ENCODE peak calls at places on chromosomes 4 and X, in four cellular contexts. One of them, this sample, is unnamed.

GRCh38 chrX:1425381-1425780 is 27.3 kb downstream of the ASMTL start:
- DNase-seq in stomach: no peak
- DNase-seq in uterus: no peak
- DNase-seq in lower leg skin: no peak
- DNase-seq in this sample: no peak

GRCh38 chr4:9924750-9925149 is 96.5 kb downstream of the SLC2A9 start:
- DNase-seq in stomach: no peak
- DNase-seq in uterus: no peak
- DNase-seq in lower leg skin: no peak
- DNase-seq in this sample: no peak

GRCh38 chrX:72421797-72422196 is 116.1 kb upstream of the CITED1 start:
- DNase-seq in stomach: no peak
- DNase-seq in uterus: no peak
- DNase-seq in lower leg skin: no peak
- DNase-seq in this sample: no peak

GRCh38 chr4:8192748-8193738 is 6.0 kb upstream of the SH3TC1 start:
- DNase-seq in lower leg skin: no peak
- DNase-seq in uterus: no peak
- DNase-seq in stomach: peak; percentile 82
- DNase-seq in this sample: peak; percentile 51

GRCh38 chr4:106690487-106690886 is 321.9 kb upstream of the GIMD1 start:
- DNase-seq in uterus: no peak
- DNase-seq in stomach: no peak
- DNase-seq in lower leg skin: no peak
- DNase-seq in this sample: no peak

GRCh38 chr4:181143241-181143854 is 1099.9 kb upstream of the TENM3 start:
- DNase-seq in uterus: peak; percentile 56
- DNase-seq in stomach: peak; percentile 85
- DNase-seq in lower leg skin: peak; percentile 95
- DNase-seq in this sample: peak; percentile 91

GRCh38 chrX:129908636-129909035 is 2.7 kb downstream of the UTP14A start:
- DNase-seq in stomach: no peak
- DNase-seq in uterus: no peak
- DNase-seq in lower leg skin: no peak
- DNase-seq in this sample: no peak

GRCh38 chrX:117628381-117628780 is 488.2 kb downstream of the KLHL13 start:
- DNase-seq in stomach: no peak
- DNase-seq in lower leg skin: no peak
- DNase-seq in uterus: no peak
- DNase-seq in this sample: no peak

GRCh38 chr4:169150806-169151205 is 120.0 kb downstream of the SH3RF1 start:
- DNase-seq in lower leg skin: no peak
- DNase-seq in uterus: no peak
- DNase-seq in stomach: no peak
- DNase-seq in this sample: no peak

GRCh38 chr4:151324449-151325319 is 721 bp downstream of the SH3D19 start:
- DNase-seq in uterus: peak; percentile 41
- DNase-seq in lower leg skin: no peak
- DNase-seq in stomach: peak; percentile 48
- DNase-seq in this sample: peak; percentile 17

GRCh38 chrX:108348525-108348924 is 89.7 kb downstream of the COL4A6 start:
- DNase-seq in stomach: no peak
- DNase-seq in lower leg skin: no peak
- DNase-seq in uterus: no peak
- DNase-seq in this sample: no peak

GRCh38 chrX:128458888-128459287 is 406.7 kb upstream of the ACTRT1 start:
- DNase-seq in lower leg skin: no peak
- DNase-seq in uterus: no peak
- DNase-seq in stomach: no peak
- DNase-seq in this sample: no peak

GRCh38 chrX:13876652-13877051 is 59.8 kb upstream of the GPM6B start:
- DNase-seq in lower leg skin: no peak
- DNase-seq in uterus: no peak
- DNase-seq in stomach: no peak
- DNase-seq in this sample: no peak

GRCh38 chr4:7151668-7152227 is 40.6 kb upstream of the SORCS2 start:
- DNase-seq in uterus: no peak
- DNase-seq in stomach: no peak
- DNase-seq in lower leg skin: no peak
- DNase-seq in this sample: no peak

GRCh38 chr4:56701644-56702043 is 20.5 kb upstream of the HOPX start:
- DNase-seq in lower leg skin: no peak
- DNase-seq in stomach: no peak
- DNase-seq in uterus: no peak
- DNase-seq in this sample: no peak

GRCh38 chr4:978957-979701 is 5.8 kb upstream of the DGKQ start:
- DNase-seq in lower leg skin: no peak
- DNase-seq in uterus: no peak
- DNase-seq in stomach: no peak
- DNase-seq in this sample: no peak

GRCh38 chr4:140071806-140072205 is 82.2 kb downstream of the MAML3 start:
- DNase-seq in lower leg skin: no peak
- DNase-seq in uterus: no peak
- DNase-seq in stomach: no peak
- DNase-seq in this sample: peak; percentile 42

GRCh38 chr4:48578132-48578964 is 88.3 kb downstream of the ZAR1 start:
- DNase-seq in lower leg skin: peak; percentile 82
- DNase-seq in stomach: peak; percentile 60
- DNase-seq in uterus: peak; percentile 22
- DNase-seq in this sample: peak; percentile 34

GRCh38 chr4:152374606-152375285 is 161.1 kb downstream of the FBXW7 start:
- DNase-seq in lower leg skin: no peak
- DNase-seq in stomach: no peak
- DNase-seq in uterus: no peak
- DNase-seq in this sample: no peak

GRCh38 chr4:16516796-16517413 is 290.6 kb upstream of the TAPT1 start:
- DNase-seq in uterus: peak; percentile 52
- DNase-seq in lower leg skin: no peak
- DNase-seq in stomach: peak; percentile 36
- DNase-seq in this sample: peak; percentile 75

GRCh38 chrX:1518512-1518911 is 18.5 kb downstream of the P2RY8 start:
- DNase-seq in uterus: no peak
- DNase-seq in lower leg skin: peak; percentile 0
- DNase-seq in stomach: no peak
- DNase-seq in this sample: no peak

GRCh38 chr4:168440442-168441264 is 39.6 kb downstream of the DDX60L start:
- DNase-seq in stomach: no peak
- DNase-seq in lower leg skin: no peak
- DNase-seq in uterus: no peak
- DNase-seq in this sample: no peak

GRCh38 chrX:38515291-38515690 is 46.1 kb upstream of the TSPAN7 start:
- DNase-seq in uterus: no peak
- DNase-seq in stomach: no peak
- DNase-seq in lower leg skin: no peak
- DNase-seq in this sample: no peak

GRCh38 chrX:131704136-131704695 is 160.3 kb downstream of the OR13H1 start:
- DNase-seq in lower leg skin: peak; percentile 97
- DNase-seq in stomach: peak; percentile 91
- DNase-seq in uterus: peak; percentile 91
- DNase-seq in this sample: no peak
- TF ChIP-seq CTCF in lower leg skin: no peak
- TF ChIP-seq CTCF in stomach: peak; percentile 29
- TF ChIP-seq CTCF in uterus: peak; percentile 74
- TF ChIP-seq CTCF in this sample: peak; percentile 80

DNA sequence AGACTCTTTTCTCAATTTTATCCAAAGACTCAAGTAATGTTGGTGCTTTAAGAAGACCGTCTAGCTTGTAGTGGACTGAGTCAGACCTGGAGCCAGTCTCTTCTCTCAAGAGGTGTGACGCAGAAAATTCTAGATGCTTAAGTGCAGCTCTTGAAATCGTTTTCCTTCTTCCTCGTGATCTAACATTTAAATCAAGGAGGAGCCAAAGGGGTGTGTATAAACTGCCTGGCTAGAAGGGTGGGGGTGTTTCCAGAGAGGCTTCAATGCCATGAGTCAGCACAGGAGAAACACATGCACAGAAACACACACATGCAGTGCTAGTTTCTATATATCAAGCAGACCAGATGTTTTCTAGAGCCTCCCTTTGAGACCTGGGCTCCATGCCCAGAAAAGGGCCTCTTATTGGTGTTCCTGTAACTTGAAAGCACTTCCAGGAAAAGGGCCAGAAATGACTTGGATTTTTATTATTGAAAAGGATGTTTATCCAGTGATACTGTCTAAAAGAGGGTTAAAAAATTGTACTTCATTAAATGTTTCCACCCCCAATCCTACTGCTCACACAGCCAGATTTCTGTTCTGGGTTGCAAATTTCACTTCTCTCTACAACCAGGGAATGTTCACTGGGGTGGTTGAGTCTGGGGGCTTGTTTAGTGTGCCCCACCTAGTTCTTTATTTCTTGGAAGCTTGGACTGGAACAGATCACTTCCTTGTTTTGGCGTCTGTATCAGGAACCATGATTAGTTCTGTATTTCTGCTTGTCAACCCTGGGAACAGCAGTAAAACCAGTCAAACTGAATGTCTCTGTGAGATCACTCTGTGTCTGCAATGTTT is at the start of gene CLIC2:
- DNase-seq in stomach: peak; percentile 31
- DNase-seq in uterus: peak; percentile 27
- DNase-seq in lower leg skin: peak; percentile 82
- DNase-seq in this sample: peak; percentile 12
- TF ChIP-seq POLR2A in stomach: no peak
- TF ChIP-seq POLR2A in uterus: peak; percentile 43
- TF ChIP-seq POLR2A in lower leg skin: no peak
- TF ChIP-seq POLR2A in this sample: no peak

DNA sequence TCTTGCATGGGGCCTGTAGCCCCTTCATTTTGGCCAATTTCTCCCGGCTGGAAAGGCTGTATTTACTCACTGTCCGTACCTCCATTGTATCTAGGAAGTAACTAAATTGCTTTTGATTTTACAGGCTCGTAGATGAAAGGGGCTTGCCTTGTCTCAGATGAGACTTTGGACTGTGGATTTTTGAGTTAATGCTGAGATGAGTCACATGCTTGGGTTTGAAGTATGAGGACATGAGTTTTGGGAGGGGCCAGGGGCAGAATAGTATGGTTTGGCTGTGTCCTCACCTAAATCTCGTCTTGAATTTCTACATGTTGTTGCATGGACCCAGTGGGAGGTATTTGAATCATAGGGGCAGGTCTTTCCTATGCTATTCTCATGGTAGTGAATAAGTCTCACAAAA is 407.6 kb upstream of the NDST3 start:
- DNase-seq in stomach: no peak
- DNase-seq in lower leg skin: no peak
- DNase-seq in uterus: no peak
- DNase-seq in this sample: no peak
- TF ChIP-seq CTCF in stomach: no peak
- TF ChIP-seq CTCF in lower leg skin: no peak
- TF ChIP-seq CTCF in uterus: no peak
- TF ChIP-seq CTCF in this sample: no peak

DNA sequence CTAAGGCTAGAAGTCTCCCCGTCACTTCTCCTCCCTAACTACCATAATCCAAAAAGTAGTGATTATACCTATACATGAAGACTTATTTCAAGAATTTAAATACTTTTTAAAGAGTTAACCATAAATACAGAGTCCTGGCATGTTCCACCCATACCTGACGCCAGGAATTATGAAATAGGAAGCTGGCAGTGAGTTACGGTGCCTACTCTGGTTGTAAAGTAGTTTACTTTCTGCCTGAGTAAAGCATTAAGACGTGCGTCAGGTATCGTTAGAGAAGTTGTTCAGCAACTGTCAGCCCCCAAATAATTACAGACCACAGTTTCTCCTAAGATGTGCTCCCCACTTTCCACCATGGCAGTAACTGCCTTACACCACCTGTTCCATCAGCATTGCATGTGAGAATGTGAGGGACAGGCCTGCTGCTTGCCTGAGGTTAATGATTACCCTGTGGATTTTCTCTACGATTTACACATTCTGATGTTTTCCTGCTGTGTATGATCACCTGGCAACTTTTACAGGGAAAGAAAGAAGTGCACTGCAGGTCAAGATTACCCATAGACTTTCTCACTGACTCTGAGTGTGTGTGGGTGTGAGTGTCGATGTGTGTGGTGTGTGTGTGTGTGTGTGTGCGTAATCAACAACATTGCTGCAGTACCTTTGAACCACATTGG is 92.3 kb upstream of the SLC7A11 start:
- DNase-seq in uterus: no peak
- DNase-seq in lower leg skin: no peak
- DNase-seq in stomach: peak; percentile 27
- DNase-seq in this sample: no peak
- TF ChIP-seq POLR2A in uterus: no peak
- TF ChIP-seq POLR2A in lower leg skin: no peak
- TF ChIP-seq POLR2A in stomach: no peak
- TF ChIP-seq POLR2A in this sample: no peak

GRCh38 chr4:173012608-173013007 is 156.0 kb upstream of the GALNT7 start:
- DNase-seq in stomach: no peak
- DNase-seq in uterus: no peak
- DNase-seq in lower leg skin: no peak
- DNase-seq in this sample: no peak

GRCh38 chr4:173017802-173018201 is 150.8 kb upstream of the GALNT7 start:
- DNase-seq in stomach: no peak
- DNase-seq in uterus: no peak
- DNase-seq in lower leg skin: no peak
- DNase-seq in this sample: no peak

GRCh38 chr4:173013232-173013932 is 155.2 kb upstream of the GALNT7 start:
- DNase-seq in stomach: peak; percentile 49
- DNase-seq in uterus: no peak
- DNase-seq in lower leg skin: no peak
- DNase-seq in this sample: peak; percentile 81

GRCh38 chr4:173014836-173015235 is 153.8 kb upstream of the GALNT7 start:
- DNase-seq in stomach: no peak
- DNase-seq in uterus: no peak
- DNase-seq in lower leg skin: no peak
- DNase-seq in this sample: no peak

GRCh38 chr4:173014113-173014558 is 154.5 kb upstream of the GALNT7 start:
- DNase-seq in uterus: no peak
- DNase-seq in stomach: no peak
- DNase-seq in lower leg skin: no peak
- DNase-seq in this sample: no peak
- TF ChIP-seq CTCF in uterus: no peak
- TF ChIP-seq CTCF in stomach: no peak
- TF ChIP-seq CTCF in lower leg skin: no peak
- TF ChIP-seq CTCF in this sample: no peak

DNA sequence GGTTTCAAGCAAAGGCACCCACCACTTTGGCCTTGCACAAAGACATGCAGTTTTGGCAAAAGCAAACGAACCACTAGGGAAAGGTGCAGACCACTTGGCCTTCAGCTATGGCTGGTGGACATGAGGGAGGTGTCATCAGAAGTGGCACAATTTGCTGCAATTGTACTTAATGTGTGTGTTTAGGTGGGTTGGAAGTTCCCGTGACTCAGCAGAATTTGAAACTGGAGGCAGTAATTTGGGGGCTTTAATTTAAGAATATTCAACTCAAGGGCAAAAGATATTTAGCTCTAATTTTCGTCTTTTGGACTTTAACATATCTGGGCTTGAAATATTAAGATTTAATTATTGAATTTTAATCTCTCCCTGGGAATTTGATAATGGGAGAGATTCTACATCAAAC is 115.6 kb upstream of the NOCT start:
- DNase-seq in lower leg skin: no peak
- DNase-seq in stomach: no peak
- DNase-seq in uterus: no peak
- DNase-seq in this sample: no peak
- TF ChIP-seq POLR2A in lower leg skin: no peak
- TF ChIP-seq POLR2A in stomach: no peak
- TF ChIP-seq POLR2A in uterus: no peak
- TF ChIP-seq POLR2A in this sample: no peak

This sample was measured in tibial nerve.